ENCODE peak calls at places on chromosomes 12 and 14, in eight cellular contexts. One of them, this sample, is unnamed.

GRCh38 chr14:36766974-36767373 is 105.3 kb downstream of the PAX9 start:
- DNase-seq in astrocyte: no peak
- DNase-seq in AG08395: no peak
- DNase-seq in glutamatergic neuron: no peak
- DNase-seq in lung: no peak
- DNase-seq in GM12892: no peak
- DNase-seq in activated T-helper 1 cell treated with anti-CD3 and anti-CD28 coated beads, Interleukin-12 subunit alpha, Interleukin-12 subunit beta, Interleukin-2, Interleukin-4 antibody, amounts not matched to agents 30 ng/mL and 10 ng/mL and 1 ng/mL, durations not matched to agents 14 hours and 24 hours and 36 hours: no peak
- DNase-seq in EL: no peak
- DNase-seq in this sample: no peak

GRCh38 chr12:49092086-49092815 is 2.4 kb downstream of the DHH start:
- DNase-seq in GM12892: peak; percentile 74
- DNase-seq in astrocyte: no peak
- DNase-seq in AG08395: peak; percentile 53
- DNase-seq in lung: no peak
- DNase-seq in EL: peak; percentile 75
- DNase-seq in activated T-helper 1 cell treated with anti-CD3 and anti-CD28 coated beads, Interleukin-12 subunit alpha, Interleukin-12 subunit beta, Interleukin-2, Interleukin-4 antibody, amounts not matched to agents 30 ng/mL and 10 ng/mL and 1 ng/mL, durations not matched to agents 14 hours and 24 hours and 36 hours: peak; percentile 39
- DNase-seq in glutamatergic neuron: peak; percentile 69
- DNase-seq in this sample: peak; percentile 29

GRCh38 chr14:106372870-106373657 is 846.7 kb downstream of the TMEM121 start:
- DNase-seq in astrocyte: no peak
- DNase-seq in AG08395: no peak
- DNase-seq in GM12892: peak; percentile 61
- DNase-seq in glutamatergic neuron: no peak
- DNase-seq in lung: peak; percentile 62
- DNase-seq in activated T-helper 1 cell treated with anti-CD3 and anti-CD28 coated beads, Interleukin-12 subunit alpha, Interleukin-12 subunit beta, Interleukin-2, Interleukin-4 antibody, amounts not matched to agents 30 ng/mL and 10 ng/mL and 1 ng/mL, durations not matched to agents 14 hours and 24 hours and 36 hours: peak; percentile 73
- DNase-seq in EL: no peak
- DNase-seq in this sample: peak; percentile 70

GRCh38 chr12:56188116-56188785 is 1.0 kb downstream of the SMARCC2 start:
- DNase-seq in EL: peak; percentile 29
- DNase-seq in glutamatergic neuron: peak; percentile 18
- DNase-seq in AG08395: no peak
- DNase-seq in GM12892: no peak
- DNase-seq in astrocyte: no peak
- DNase-seq in activated T-helper 1 cell treated with anti-CD3 and anti-CD28 coated beads, Interleukin-12 subunit alpha, Interleukin-12 subunit beta, Interleukin-2, Interleukin-4 antibody, amounts not matched to agents 30 ng/mL and 10 ng/mL and 1 ng/mL, durations not matched to agents 14 hours and 24 hours and 36 hours: no peak
- DNase-seq in lung: no peak
- DNase-seq in this sample: no peak

GRCh38 chr12:2586159-2587035 is 208.4 kb upstream of the FKBP4 start:
- DNase-seq in AG08395: no peak
- DNase-seq in activated T-helper 1 cell treated with anti-CD3 and anti-CD28 coated beads, Interleukin-12 subunit alpha, Interleukin-12 subunit beta, Interleukin-2, Interleukin-4 antibody, amounts not matched to agents 30 ng/mL and 10 ng/mL and 1 ng/mL, durations not matched to agents 14 hours and 24 hours and 36 hours: no peak
- DNase-seq in glutamatergic neuron: no peak
- DNase-seq in lung: no peak
- DNase-seq in EL: no peak
- DNase-seq in astrocyte: no peak
- DNase-seq in GM12892: no peak
- DNase-seq in this sample: no peak

GRCh38 chr12:44550377-44550776 is 325.7 kb downstream of the NELL2 start:
- DNase-seq in GM12892: no peak
- DNase-seq in AG08395: no peak
- DNase-seq in lung: no peak
- DNase-seq in glutamatergic neuron: no peak
- DNase-seq in astrocyte: no peak
- DNase-seq in EL: no peak
- DNase-seq in activated T-helper 1 cell treated with anti-CD3 and anti-CD28 coated beads, Interleukin-12 subunit alpha, Interleukin-12 subunit beta, Interleukin-2, Interleukin-4 antibody, amounts not matched to agents 30 ng/mL and 10 ng/mL and 1 ng/mL, durations not matched to agents 14 hours and 24 hours and 36 hours: no peak
- DNase-seq in this sample: no peak

GRCh38 chr12:86137936-86138335 is 118.3 kb downstream of the MGAT4C start:
- DNase-seq in AG08395: no peak
- DNase-seq in glutamatergic neuron: no peak
- DNase-seq in EL: peak; percentile 55
- DNase-seq in lung: no peak
- DNase-seq in GM12892: no peak
- DNase-seq in astrocyte: peak; percentile 89
- DNase-seq in activated T-helper 1 cell treated with anti-CD3 and anti-CD28 coated beads, Interleukin-12 subunit alpha, Interleukin-12 subunit beta, Interleukin-2, Interleukin-4 antibody, amounts not matched to agents 30 ng/mL and 10 ng/mL and 1 ng/mL, durations not matched to agents 14 hours and 24 hours and 36 hours: no peak
- DNase-seq in this sample: no peak

GRCh38 chr14:54686219-54686870 is 119.4 kb downstream of the SAMD4A start:
- DNase-seq in EL: peak; percentile 93
- DNase-seq in lung: no peak
- DNase-seq in AG08395: peak; percentile 73
- DNase-seq in glutamatergic neuron: no peak
- DNase-seq in GM12892: no peak
- DNase-seq in activated T-helper 1 cell treated with anti-CD3 and anti-CD28 coated beads, Interleukin-12 subunit alpha, Interleukin-12 subunit beta, Interleukin-2, Interleukin-4 antibody, amounts not matched to agents 30 ng/mL and 10 ng/mL and 1 ng/mL, durations not matched to agents 14 hours and 24 hours and 36 hours: no peak
- DNase-seq in astrocyte: peak; percentile 95
- DNase-seq in this sample: no peak

GRCh38 chr12:11885261-11886038 is 185.3 kb upstream of the BCL2L14 start:
- DNase-seq in AG08395: peak; percentile 66
- DNase-seq in glutamatergic neuron: no peak
- DNase-seq in astrocyte: peak; percentile 75
- DNase-seq in lung: no peak
- DNase-seq in GM12892: no peak
- DNase-seq in activated T-helper 1 cell treated with anti-CD3 and anti-CD28 coated beads, Interleukin-12 subunit alpha, Interleukin-12 subunit beta, Interleukin-2, Interleukin-4 antibody, amounts not matched to agents 30 ng/mL and 10 ng/mL and 1 ng/mL, durations not matched to agents 14 hours and 24 hours and 36 hours: no peak
- DNase-seq in EL: peak; percentile 85
- DNase-seq in this sample: no peak

GRCh38 chr12:22377731-22378496 is 43.4 kb upstream of the ST8SIA1 start:
- DNase-seq in lung: no peak
- DNase-seq in AG08395: no peak
- DNase-seq in astrocyte: peak; percentile 54
- DNase-seq in GM12892: no peak
- DNase-seq in activated T-helper 1 cell treated with anti-CD3 and anti-CD28 coated beads, Interleukin-12 subunit alpha, Interleukin-12 subunit beta, Interleukin-2, Interleukin-4 antibody, amounts not matched to agents 30 ng/mL and 10 ng/mL and 1 ng/mL, durations not matched to agents 14 hours and 24 hours and 36 hours: no peak
- DNase-seq in EL: no peak
- DNase-seq in glutamatergic neuron: no peak
- DNase-seq in this sample: no peak

GRCh38 chr14:72617391-72618011 is 276.4 kb downstream of the DPF3 start:
- DNase-seq in activated T-helper 1 cell treated with anti-CD3 and anti-CD28 coated beads, Interleukin-12 subunit alpha, Interleukin-12 subunit beta, Interleukin-2, Interleukin-4 antibody, amounts not matched to agents 30 ng/mL and 10 ng/mL and 1 ng/mL, durations not matched to agents 14 hours and 24 hours and 36 hours: no peak
- DNase-seq in AG08395: no peak
- DNase-seq in glutamatergic neuron: no peak
- DNase-seq in lung: no peak
- DNase-seq in EL: peak; percentile 79
- DNase-seq in astrocyte: peak; percentile 80
- DNase-seq in GM12892: no peak
- DNase-seq in this sample: peak; percentile 6

GRCh38 chr12:107225626-107226025 is 132.3 kb upstream of the CRY1 start:
- DNase-seq in GM12892: no peak
- DNase-seq in activated T-helper 1 cell treated with anti-CD3 and anti-CD28 coated beads, Interleukin-12 subunit alpha, Interleukin-12 subunit beta, Interleukin-2, Interleukin-4 antibody, amounts not matched to agents 30 ng/mL and 10 ng/mL and 1 ng/mL, durations not matched to agents 14 hours and 24 hours and 36 hours: no peak
- DNase-seq in glutamatergic neuron: no peak
- DNase-seq in astrocyte: peak; percentile 62
- DNase-seq in AG08395: peak; percentile 39
- DNase-seq in EL: peak; percentile 69
- DNase-seq in lung: no peak
- DNase-seq in this sample: no peak

GRCh38 chr14:89417469-89418225 is 614 bp upstream of the FOXN3 start:
- DNase-seq in activated T-helper 1 cell treated with anti-CD3 and anti-CD28 coated beads, Interleukin-12 subunit alpha, Interleukin-12 subunit beta, Interleukin-2, Interleukin-4 antibody, amounts not matched to agents 30 ng/mL and 10 ng/mL and 1 ng/mL, durations not matched to agents 14 hours and 24 hours and 36 hours: peak; percentile 46
- DNase-seq in glutamatergic neuron: peak; percentile 58
- DNase-seq in lung: peak; percentile 63
- DNase-seq in astrocyte: peak; percentile 35
- DNase-seq in AG08395: no peak
- DNase-seq in EL: peak; percentile 63
- DNase-seq in GM12892: peak; percentile 39
- DNase-seq in this sample: peak; percentile 57

GRCh38 chr14:64038857-64039542 is 186.2 kb downstream of the SYNE2 start:
- DNase-seq in GM12892: no peak
- DNase-seq in EL: no peak
- DNase-seq in lung: no peak
- DNase-seq in astrocyte: no peak
- DNase-seq in AG08395: peak; percentile 36
- DNase-seq in glutamatergic neuron: no peak
- DNase-seq in activated T-helper 1 cell treated with anti-CD3 and anti-CD28 coated beads, Interleukin-12 subunit alpha, Interleukin-12 subunit beta, Interleukin-2, Interleukin-4 antibody, amounts not matched to agents 30 ng/mL and 10 ng/mL and 1 ng/mL, durations not matched to agents 14 hours and 24 hours and 36 hours: no peak
- DNase-seq in this sample: no peak

GRCh38 chr14:91985521-91986255 is 38.2 kb upstream of the FBLN5 start:
- DNase-seq in EL: peak; percentile 11
- DNase-seq in AG08395: no peak
- DNase-seq in GM12892: no peak
- DNase-seq in lung: no peak
- DNase-seq in activated T-helper 1 cell treated with anti-CD3 and anti-CD28 coated beads, Interleukin-12 subunit alpha, Interleukin-12 subunit beta, Interleukin-2, Interleukin-4 antibody, amounts not matched to agents 30 ng/mL and 10 ng/mL and 1 ng/mL, durations not matched to agents 14 hours and 24 hours and 36 hours: no peak
- DNase-seq in astrocyte: peak; percentile 47
- DNase-seq in glutamatergic neuron: no peak
- DNase-seq in this sample: no peak

GRCh38 chr12:30823140-30823669 is 68.5 kb upstream of the CAPRIN2 start:
- DNase-seq in lung: peak; percentile 50
- DNase-seq in GM12892: peak; percentile 19
- DNase-seq in activated T-helper 1 cell treated with anti-CD3 and anti-CD28 coated beads, Interleukin-12 subunit alpha, Interleukin-12 subunit beta, Interleukin-2, Interleukin-4 antibody, amounts not matched to agents 30 ng/mL and 10 ng/mL and 1 ng/mL, durations not matched to agents 14 hours and 24 hours and 36 hours: no peak
- DNase-seq in astrocyte: no peak
- DNase-seq in AG08395: no peak
- DNase-seq in EL: no peak
- DNase-seq in glutamatergic neuron: peak; percentile 66
- DNase-seq in this sample: no peak

GRCh38 chr14:22819191-22819988 is 4.2 kb upstream of the SLC7A7 start:
- DNase-seq in AG08395: peak; percentile 75
- DNase-seq in glutamatergic neuron: peak; percentile 35
- DNase-seq in lung: no peak
- DNase-seq in GM12892: no peak
- DNase-seq in astrocyte: peak; percentile 50
- DNase-seq in EL: peak; percentile 38
- DNase-seq in activated T-helper 1 cell treated with anti-CD3 and anti-CD28 coated beads, Interleukin-12 subunit alpha, Interleukin-12 subunit beta, Interleukin-2, Interleukin-4 antibody, amounts not matched to agents 30 ng/mL and 10 ng/mL and 1 ng/mL, durations not matched to agents 14 hours and 24 hours and 36 hours: no peak
- DNase-seq in this sample: no peak

This sample was measured in activated T-helper 2 cell treated with anti-CD3 and anti-CD28 coated beads, Interferon-gamma antibody, Interleukin-2, Interleukin-4, amounts not matched to agents 10 μg/mL and 5 μg/mL and 100 μg/mL, durations not matched to agents 14 hours and 24 hours and 36 hours.